ENCODE peak calls at places on chromosomes 6 and 20, in ten cellular contexts. X is T-helper 17 cell; P is ascending aorta; I is NCI-H1436; V is AG08395; K is SK-MEL-5; Y is stimulated activated naive B cell treated with anti-CD40 and anti-IgM and Interleukin-4, amounts not matched to agents 10 μg/mL and 1 μg/mL and 100 μg/mL, for 72 hours; J is non-pigmented ciliary epithelial cell; O is H7; H is activated CD4-positive, alpha-beta T cell treated with anti-CD3 and anti-CD28 coated beads for 36 hours. E is an unnamed sample.

GRCh38 chr6:140002406-140003022 is 628.1 kb upstream of the CITED2 start:
- DNase-seq in X (no peak), P (no peak), I (no peak), V (peak; percentile 33), K (peak; percentile 10), Y (no peak), J (no peak), O (no peak), H (no peak), E (no peak)

GRCh38 chr6:79384845-79385244 is 150.4 kb upstream of the HMGN3 start:
- DNase-seq in X (no peak), P (no peak), I (peak; percentile 94), V (no peak), K (no peak), Y (no peak), J (peak; percentile 19), O (no peak), H (no peak), E (no peak)

GRCh38 chr20:43590036-43590391 is 723 bp upstream of the IFT52 start:
- DNase-seq in X (no peak), P (no peak), I (no peak), V (no peak), K (peak; percentile 32), Y (peak; percentile 3), J (no peak), O (peak; percentile 43), H (peak; percentile 45), E (no peak)

GRCh38 chr6:37480118-37480736 is 19.5 kb downstream of the CCDC167 start:
- DNase-seq in X (no peak), P (no peak), I (no peak), V (no peak), K (no peak), Y (no peak), J (no peak), O (no peak), H (no peak), E (no peak)

GRCh38 chr6:3690506-3690905 is 61.0 kb downstream of the PXDC1 start:
- DNase-seq in X (no peak), P (no peak), I (no peak), V (no peak), K (no peak), Y (no peak), J (no peak), O (no peak), H (no peak), E (no peak)

GRCh38 chr6:5521322-5521721 is 260.0 kb downstream of the FARS2 start:
- DNase-seq in X (no peak), P (no peak), I (no peak), V (no peak), K (no peak), Y (no peak), J (no peak), O (no peak), H (no peak), E (no peak)

GRCh38 chr6:30741789-30742315 is 635 bp downstream of the FLOT1 start:
- DNase-seq in X (no peak), P (no peak), I (no peak), V (no peak), K (peak; percentile 18), Y (no peak), J (no peak), O (no peak), H (no peak), E (no peak)

GRCh38 chr20:43096471-43096870 is 93.2 kb downstream of the PTPRT start:
- DNase-seq in X (no peak), P (no peak), I (no peak), V (no peak), K (no peak), Y (no peak), J (no peak), O (peak; percentile 60), H (no peak), E (no peak)

GRCh38 chr6:142335415-142335814 is 33.6 kb downstream of the ADGRG6 start:
- DNase-seq in X (no peak), P (no peak), I (no peak), V (no peak), K (peak; percentile 55), Y (no peak), J (no peak), O (no peak), H (no peak), E (no peak)

GRCh38 chr20:60310551-60310950 is 352.3 kb downstream of the CDH26 start:
- DNase-seq in X (no peak), P (no peak), I (no peak), V (no peak), K (no peak), Y (no peak), J (no peak), O (no peak), H (no peak), E (no peak)

GRCh38 chr6:121771937-121772717 is 336.7 kb downstream of the GJA1 start:
- DNase-seq in X (no peak), P (no peak), I (no peak), V (no peak), K (no peak), Y (no peak), J (no peak), O (no peak), H (no peak), E (no peak)

GRCh38 chr6:73388800-73389512 is 5.7 kb upstream of the DDX43 start:
- DNase-seq in X (peak; percentile 25), P (peak; percentile 72), I (no peak), V (peak; percentile 78), K (peak; percentile 76), Y (peak; percentile 31), J (peak; percentile 8), O (peak; percentile 85), H (peak; percentile 73), E (no peak)

GRCh38 chr6:111445786-111446395 is 37.1 kb downstream of the REV3L start:
- DNase-seq in X (no peak), P (no peak), I (no peak), V (no peak), K (no peak), Y (no peak), J (no peak), O (no peak), H (no peak), E (no peak)

GRCh38 chr6:54929245-54929909 is 82.8 kb downstream of the FAM83B start:
- DNase-seq in X (no peak), P (no peak), I (no peak), V (no peak), K (no peak), Y (no peak), J (no peak), O (no peak), H (no peak), E (no peak)

GRCh38 chr6:129447166-129447565 is 262.8 kb downstream of the ARHGAP18 start:
- DNase-seq in X (no peak), P (no peak), I (no peak), V (no peak), K (no peak), Y (no peak), J (no peak), O (peak; percentile 12), H (no peak), E (no peak)

GRCh38 chr6:15330174-15330934 is 84.5 kb downstream of the JARID2 start:
- DNase-seq in X (no peak), P (no peak), I (no peak), V (no peak), K (no peak), Y (no peak), J (no peak), O (no peak), H (no peak), E (no peak)

GRCh38 chr6:46940433-46941226 is 18.9 kb upstream of the ADGRF5 start:
- DNase-seq in X (no peak), P (no peak), I (no peak), V (no peak), K (no peak), Y (no peak), J (no peak), O (no peak), H (no peak), E (no peak)

GRCh38 chr6:22470454-22471368 is 98.7 kb upstream of the HDGFL1 start:
- DNase-seq in X (no peak), P (peak; percentile 68), I (peak; percentile 9), V (peak; percentile 43), K (peak; percentile 12), Y (no peak), J (no peak), O (no peak), H (no peak), E (peak; percentile 71)

GRCh38 chr20:51934301-51935002 is 132.1 kb upstream of the SALL4 start:
- DNase-seq in X (no peak), P (no peak), I (no peak), V (no peak), K (no peak), Y (no peak), J (no peak), O (no peak), H (no peak), E (no peak)

GRCh38 chr20:5570031-5570430 is 180.2 kb upstream of the SHLD1 start:
- DNase-seq in X (no peak), P (no peak), I (no peak), V (no peak), K (no peak), Y (no peak), J (no peak), O (no peak), H (no peak), E (no peak)

GRCh38 chr20:17161661-17162410 is 65.0 kb upstream of the PCSK2 start:
- DNase-seq in X (no peak), P (no peak), I (no peak), V (no peak), K (peak; percentile 26), Y (no peak), J (no peak), O (no peak), H (no peak), E (no peak)

GRCh38 chr6:83539678-83540077 is 27.3 kb downstream of the PRSS35 start:
- DNase-seq in X (no peak), P (no peak), I (no peak), V (no peak), K (no peak), Y (no peak), J (no peak), O (no peak), H (no peak), E (no peak)

GRCh38 chr20:57531986-57532566 is 7.1 kb upstream of the CTCFL start:
- DNase-seq in X (no peak), P (no peak), I (no peak), V (no peak), K (no peak), Y (no peak), J (no peak), O (no peak), H (no peak), E (no peak)

GRCh38 chr6:43698584-43699349 is 11.2 kb upstream of the MRPS18A start:
- DNase-seq in X (no peak), P (peak; percentile 69), I (no peak), V (peak; percentile 55), K (no peak), Y (no peak), J (no peak), O (no peak), H (no peak), E (peak; percentile 65)

E was measured in pulmonary artery endothelial cell.